ENCODE peak calls at places on chromosomes 5 and 9, in five cellular contexts. Q is NCI-H1694; U is stimulated activated CD8-positive, alpha-beta memory T cell treated with anti-CD3 and anti-CD28 coated beads, Interleukin-4, amount 100 ng/mL, for 24 hours; I is adipocyte; E is Right ventricle myocardium superior. Y is an unnamed sample.

GRCh38 chr5:68646142-68646541 is 430.6 kb downstream of the PIK3R1 start:
- DNase-seq in Q (no peak), U (no peak), I (no peak), E (no peak), Y (peak)

GRCh38 chr5:168432903-168433302 is 53.4 kb upstream of the RARS1 start:
- DNase-seq in Q (no peak), U (no peak), I (no peak), E (no peak), Y (no peak)

GRCh38 chr9:95626885-95627558 is 110.3 kb upstream of the PTCH1 start:
- DNase-seq in Q (no peak), U (peak), I (no peak), E (peak), Y (no peak)

GRCh38 chr5:124849774-124850173 is 103.3 kb upstream of the ZNF608 start:
- DNase-seq in Q (no peak), U (no peak), I (no peak), E (no peak), Y (no peak)

GRCh38 chr9:92378825-92379535 is 25.4 kb downstream of the OGN start:
- DNase-seq in Q (no peak), U (no peak), I (no peak), E (no peak), Y (peak)

GRCh38 chr5:24225051-24225450 is 419.7 kb downstream of the CDH10 start:
- DNase-seq in Q (no peak), U (no peak), I (peak), E (no peak), Y (peak)

GRCh38 chr5:101976933-101977332 is 319.2 kb downstream of the SLCO4C1 start:
- DNase-seq in Q (no peak), U (no peak), I (no peak), E (no peak), Y (no peak)

GRCh38 chr5:62310426-62311105 is 4.6 kb downstream of the KIF2A start:
- DNase-seq in Q (no peak), U (no peak), I (no peak), E (no peak), Y (no peak)

GRCh38 chr9:70034292-70034711 is 9.3 kb upstream of the MAMDC2 start:
- DNase-seq in Q (no peak), U (no peak), I (no peak), E (no peak), Y (no peak)

GRCh38 chr9:76216161-76216649 is 178.0 kb downstream of the RFK start:
- DNase-seq in Q (no peak), U (no peak), I (peak), E (no peak), Y (peak)

GRCh38 chr5:137273511-137273910 is 225.6 kb downstream of the SPOCK1 start:
- DNase-seq in Q (no peak), U (no peak), I (no peak), E (no peak), Y (peak)

GRCh38 chr5:54344653-54345052 is 34.3 kb upstream of the ARL15 start:
- DNase-seq in Q (no peak), U (no peak), I (no peak), E (no peak), Y (no peak)

GRCh38 chr9:127149463-127150390 is 27.3 kb upstream of the ANGPTL2 start:
- DNase-seq in Q (no peak), U (no peak), I (no peak), E (no peak), Y (peak)

GRCh38 chr9:132025766-132026165 is 53.9 kb downstream of the MED27 start:
- DNase-seq in Q (no peak), U (no peak), I (no peak), E (no peak), Y (no peak)

GRCh38 chr9:93597871-93598646 is 21.7 kb downstream of the PHF2 start:
- DNase-seq in Q (no peak), U (no peak), I (no peak), E (no peak), Y (no peak)

GRCh38 chr5:130045334-130045733 is 141.1 kb downstream of the CHSY3 start:
- DNase-seq in Q (no peak), U (no peak), I (no peak), E (no peak), Y (no peak)

GRCh38 chr5:155726267-155726666 is 600.7 kb upstream of the SGCD start:
- DNase-seq in Q (no peak), U (no peak), I (peak), E (no peak), Y (peak)